ENCODE peak calls at places on chromosomes 4 and X, in nine cellular contexts. One of them, this sample, is unnamed. For H3K4me1 and H3K9me3, the result is how much of the 10 kb centered on the place peaks cover.

GRCh38 chr4:79042079-79042674 is 102.9 kb upstream of the PAQR3 start:
- DNase-seq in heart left ventricle: no peak
- DNase-seq in left ventricle myocardium inferior: no peak
- DNase-seq in CD8-positive, alpha-beta T cell: no peak
- DNase-seq in OCI-LY7: peak
- DNase-seq in Karpas-422: peak
- DNase-seq in aorta: no peak
- DNase-seq in naive thymus-derived CD4-positive, alpha-beta T cell: no peak
- DNase-seq in IMR-90: peak
- DNase-seq in this sample: no peak

GRCh38 chrX:67780694-67781109 is 236.9 kb downstream of the AR start:
- DNase-seq in heart left ventricle: peak
- DNase-seq in left ventricle myocardium inferior: peak
- DNase-seq in CD8-positive, alpha-beta T cell: no peak
- DNase-seq in OCI-LY7: no peak
- DNase-seq in Karpas-422: no peak
- DNase-seq in aorta: peak
- DNase-seq in naive thymus-derived CD4-positive, alpha-beta T cell: no peak
- DNase-seq in IMR-90: peak
- DNase-seq in this sample: peak

GRCh38 chr4:174847801-174848427 is 18.9 kb upstream of the GLRA3 start:
- DNase-seq in heart left ventricle: no peak
- DNase-seq in left ventricle myocardium inferior: no peak
- DNase-seq in CD8-positive, alpha-beta T cell: no peak
- DNase-seq in OCI-LY7: no peak
- DNase-seq in Karpas-422: no peak
- DNase-seq in aorta: no peak
- DNase-seq in naive thymus-derived CD4-positive, alpha-beta T cell: no peak
- DNase-seq in IMR-90: no peak
- DNase-seq in this sample: no peak

GRCh38 chr4:36533944-36534343 is 252.5 kb downstream of the DTHD1 start:
- DNase-seq in heart left ventricle: no peak
- DNase-seq in left ventricle myocardium inferior: no peak
- DNase-seq in CD8-positive, alpha-beta T cell: no peak
- DNase-seq in OCI-LY7: no peak
- DNase-seq in Karpas-422: no peak
- DNase-seq in aorta: no peak
- DNase-seq in naive thymus-derived CD4-positive, alpha-beta T cell: no peak
- DNase-seq in IMR-90: no peak
- DNase-seq in this sample: no peak

GRCh38 chr4:156754832-156755570 is 216.6 kb downstream of the PDGFC start:
- DNase-seq in heart left ventricle: no peak
- DNase-seq in left ventricle myocardium inferior: no peak
- DNase-seq in CD8-positive, alpha-beta T cell: no peak
- DNase-seq in OCI-LY7: no peak
- DNase-seq in Karpas-422: no peak
- DNase-seq in aorta: no peak
- DNase-seq in naive thymus-derived CD4-positive, alpha-beta T cell: no peak
- DNase-seq in IMR-90: no peak
- DNase-seq in this sample: no peak

GRCh38 chr4:114864060-114864459 is 249.4 kb downstream of the NDST4 start:
- DNase-seq in heart left ventricle: no peak
- DNase-seq in left ventricle myocardium inferior: no peak
- DNase-seq in CD8-positive, alpha-beta T cell: no peak
- DNase-seq in OCI-LY7: no peak
- DNase-seq in Karpas-422: no peak
- DNase-seq in aorta: no peak
- DNase-seq in naive thymus-derived CD4-positive, alpha-beta T cell: no peak
- DNase-seq in IMR-90: no peak
- DNase-seq in this sample: no peak

GRCh38 chr4:183960021-183960420 is 54.9 kb downstream of the STOX2 start:
- DNase-seq in heart left ventricle: peak
- DNase-seq in left ventricle myocardium inferior: peak
- DNase-seq in CD8-positive, alpha-beta T cell: no peak
- DNase-seq in OCI-LY7: no peak
- DNase-seq in Karpas-422: no peak
- DNase-seq in aorta: no peak
- DNase-seq in naive thymus-derived CD4-positive, alpha-beta T cell: no peak
- DNase-seq in IMR-90: peak
- DNase-seq in this sample: peak

GRCh38 chr4:65669008-65669971 is 999 bp downstream of the EPHA5 start:
- DNase-seq in heart left ventricle: no peak
- DNase-seq in left ventricle myocardium inferior: no peak
- DNase-seq in CD8-positive, alpha-beta T cell: no peak
- DNase-seq in OCI-LY7: no peak
- DNase-seq in Karpas-422: no peak
- DNase-seq in aorta: peak
- DNase-seq in naive thymus-derived CD4-positive, alpha-beta T cell: no peak
- DNase-seq in IMR-90: no peak
- DNase-seq in this sample: no peak

GRCh38 chrX:101658661-101659477 is 781 bp downstream of the ARMCX2 start:
- DNase-seq in heart left ventricle: peak
- DNase-seq in left ventricle myocardium inferior: peak
- DNase-seq in CD8-positive, alpha-beta T cell: peak
- DNase-seq in OCI-LY7: no peak
- DNase-seq in Karpas-422: no peak
- DNase-seq in aorta: peak
- DNase-seq in naive thymus-derived CD4-positive, alpha-beta T cell: peak
- DNase-seq in IMR-90: peak
- DNase-seq in this sample: peak

GRCh38 chr4:25722964-25723363 is 67.3 kb downstream of the SLC34A2 start:
- DNase-seq in heart left ventricle: no peak
- DNase-seq in left ventricle myocardium inferior: no peak
- DNase-seq in CD8-positive, alpha-beta T cell: no peak
- DNase-seq in OCI-LY7: no peak
- DNase-seq in Karpas-422: no peak
- DNase-seq in aorta: no peak
- DNase-seq in naive thymus-derived CD4-positive, alpha-beta T cell: no peak
- DNase-seq in IMR-90: no peak
- DNase-seq in this sample: no peak

GRCh38 chr4:17597517-17597916 is 16.9 kb upstream of the MED28 start:
- DNase-seq in heart left ventricle: no peak
- DNase-seq in left ventricle myocardium inferior: no peak
- DNase-seq in CD8-positive, alpha-beta T cell: no peak
- DNase-seq in OCI-LY7: no peak
- DNase-seq in Karpas-422: no peak
- DNase-seq in aorta: no peak
- DNase-seq in naive thymus-derived CD4-positive, alpha-beta T cell: no peak
- DNase-seq in IMR-90: peak
- DNase-seq in this sample: no peak

GRCh38 chr4:10482913-10483312 is 25.7 kb upstream of the ZNF518B start:
- DNase-seq in heart left ventricle: no peak
- DNase-seq in left ventricle myocardium inferior: no peak
- DNase-seq in CD8-positive, alpha-beta T cell: no peak
- DNase-seq in OCI-LY7: no peak
- DNase-seq in Karpas-422: no peak
- DNase-seq in aorta: no peak
- DNase-seq in naive thymus-derived CD4-positive, alpha-beta T cell: no peak
- DNase-seq in IMR-90: no peak
- DNase-seq in this sample: no peak

GRCh38 chr4:150343796-150344195 is 238.2 kb upstream of the MAB21L2 start:
- DNase-seq in heart left ventricle: no peak
- DNase-seq in left ventricle myocardium inferior: no peak
- DNase-seq in CD8-positive, alpha-beta T cell: no peak
- DNase-seq in OCI-LY7: no peak
- DNase-seq in Karpas-422: no peak
- DNase-seq in aorta: no peak
- DNase-seq in naive thymus-derived CD4-positive, alpha-beta T cell: no peak
- DNase-seq in IMR-90: no peak
- DNase-seq in this sample: no peak

GRCh38 chr4:2934077-2934812 is 29.0 kb downstream of the NOP14 start:
- DNase-seq in heart left ventricle: peak
- DNase-seq in left ventricle myocardium inferior: peak
- DNase-seq in CD8-positive, alpha-beta T cell: no peak
- DNase-seq in OCI-LY7: peak
- DNase-seq in Karpas-422: peak
- DNase-seq in aorta: peak
- DNase-seq in naive thymus-derived CD4-positive, alpha-beta T cell: peak
- DNase-seq in IMR-90: peak
- DNase-seq in this sample: peak

GRCh38 chrX:134544614-134545255 is 84.8 kb downstream of the HPRT1 start:
- DNase-seq in heart left ventricle: no peak
- DNase-seq in left ventricle myocardium inferior: no peak
- DNase-seq in CD8-positive, alpha-beta T cell: no peak
- DNase-seq in OCI-LY7: no peak
- DNase-seq in Karpas-422: no peak
- DNase-seq in aorta: no peak
- DNase-seq in naive thymus-derived CD4-positive, alpha-beta T cell: no peak
- DNase-seq in IMR-90: no peak
- DNase-seq in this sample: no peak

GRCh38 chrX:15512401-15512965 is 11.9 kb downstream of the BMX start:
- DNase-seq in heart left ventricle: no peak
- DNase-seq in left ventricle myocardium inferior: no peak
- DNase-seq in CD8-positive, alpha-beta T cell: no peak
- DNase-seq in OCI-LY7: no peak
- DNase-seq in Karpas-422: peak
- DNase-seq in aorta: no peak
- DNase-seq in naive thymus-derived CD4-positive, alpha-beta T cell: no peak
- DNase-seq in IMR-90: peak
- DNase-seq in this sample: no peak

GRCh38 chrX:71103110-71103983 is 3.2 kb downstream of the CXorf65 start:
- DNase-seq in heart left ventricle: no peak
- DNase-seq in left ventricle myocardium inferior: no peak
- DNase-seq in CD8-positive, alpha-beta T cell: no peak
- DNase-seq in OCI-LY7: peak
- DNase-seq in Karpas-422: no peak
- DNase-seq in aorta: no peak
- DNase-seq in naive thymus-derived CD4-positive, alpha-beta T cell: peak
- DNase-seq in IMR-90: no peak
- DNase-seq in this sample: no peak
- H3K4me1 ChIP-seq in heart left ventricle: under half
- H3K4me1 ChIP-seq in left ventricle myocardium inferior: under half
- H3K4me1 ChIP-seq in CD8-positive, alpha-beta T cell: half or more
- H3K4me1 ChIP-seq in OCI-LY7: under half
- H3K4me1 ChIP-seq in Karpas-422: under half
- H3K4me1 ChIP-seq in aorta: under half
- H3K4me1 ChIP-seq in naive thymus-derived CD4-positive, alpha-beta T cell: half or more
- H3K4me1 ChIP-seq in IMR-90: under half
- H3K4me1 ChIP-seq in this sample: under half

GRCh38 chr4:71872221-71872620 is 88.3 kb upstream of the GC start:
- DNase-seq in heart left ventricle: no peak
- DNase-seq in left ventricle myocardium inferior: no peak
- DNase-seq in CD8-positive, alpha-beta T cell: no peak
- DNase-seq in OCI-LY7: no peak
- DNase-seq in Karpas-422: no peak
- DNase-seq in aorta: no peak
- DNase-seq in naive thymus-derived CD4-positive, alpha-beta T cell: no peak
- DNase-seq in IMR-90: no peak
- DNase-seq in this sample: no peak
- H3K9me3 ChIP-seq in heart left ventricle: under half
- H3K9me3 ChIP-seq in left ventricle myocardium inferior: under half
- H3K9me3 ChIP-seq in CD8-positive, alpha-beta T cell: under half
- H3K9me3 ChIP-seq in OCI-LY7: under half
- H3K9me3 ChIP-seq in Karpas-422: under half
- H3K9me3 ChIP-seq in aorta: under half
- H3K9me3 ChIP-seq in naive thymus-derived CD4-positive, alpha-beta T cell: under half
- H3K9me3 ChIP-seq in IMR-90: under half
- H3K9me3 ChIP-seq in this sample: under half

GRCh38 chr4:55756208-55756607 is 63.4 kb upstream of the EXOC1L start:
- DNase-seq in heart left ventricle: no peak
- DNase-seq in left ventricle myocardium inferior: no peak
- DNase-seq in CD8-positive, alpha-beta T cell: no peak
- DNase-seq in OCI-LY7: no peak
- DNase-seq in Karpas-422: no peak
- DNase-seq in aorta: no peak
- DNase-seq in naive thymus-derived CD4-positive, alpha-beta T cell: no peak
- DNase-seq in IMR-90: no peak
- DNase-seq in this sample: no peak
- H3K4me1 ChIP-seq in heart left ventricle: under half
- H3K4me1 ChIP-seq in left ventricle myocardium inferior: under half
- H3K4me1 ChIP-seq in CD8-positive, alpha-beta T cell: under half
- H3K4me1 ChIP-seq in OCI-LY7: under half
- H3K4me1 ChIP-seq in Karpas-422: under half
- H3K4me1 ChIP-seq in aorta: under half
- H3K4me1 ChIP-seq in naive thymus-derived CD4-positive, alpha-beta T cell: under half
- H3K4me1 ChIP-seq in IMR-90: under half
- H3K4me1 ChIP-seq in this sample: under half

DNA sequence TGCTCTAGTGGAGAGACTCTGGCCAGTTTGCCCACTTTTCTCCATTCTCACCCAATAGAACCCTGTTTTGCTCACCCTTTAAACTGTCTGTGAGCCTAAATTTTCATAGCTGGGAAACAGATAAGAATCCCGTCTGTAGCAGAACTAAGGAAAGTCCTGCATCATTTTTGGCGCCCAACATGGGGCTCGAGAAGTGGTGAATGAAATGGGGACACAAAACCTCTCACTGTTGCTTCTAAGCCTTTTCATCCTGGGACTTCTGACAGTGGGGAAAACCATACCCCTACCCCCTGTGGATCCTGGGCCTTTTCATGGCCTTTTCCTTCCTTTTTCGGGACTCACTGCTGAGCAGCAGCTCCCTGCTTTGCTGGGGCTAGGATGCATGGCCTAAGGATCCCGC is 189.9 kb downstream of the INPP4B start:
- DNase-seq in heart left ventricle: no peak
- DNase-seq in left ventricle myocardium inferior: no peak
- DNase-seq in CD8-positive, alpha-beta T cell: no peak
- DNase-seq in OCI-LY7: peak
- DNase-seq in Karpas-422: peak
- DNase-seq in aorta: no peak
- DNase-seq in naive thymus-derived CD4-positive, alpha-beta T cell: peak
- DNase-seq in IMR-90: no peak
- DNase-seq in this sample: no peak
- H3K9me3 ChIP-seq in heart left ventricle: under half
- H3K9me3 ChIP-seq in left ventricle myocardium inferior: half or more
- H3K9me3 ChIP-seq in CD8-positive, alpha-beta T cell: under half
- H3K9me3 ChIP-seq in OCI-LY7: under half
- H3K9me3 ChIP-seq in Karpas-422: under half
- H3K9me3 ChIP-seq in aorta: under half
- H3K9me3 ChIP-seq in naive thymus-derived CD4-positive, alpha-beta T cell: under half
- H3K9me3 ChIP-seq in IMR-90: under half
- H3K9me3 ChIP-seq in this sample: under half

GRCh38 chr4:52651993-52652672 is 7.0 kb downstream of the USP46 start:
- DNase-seq in heart left ventricle: no peak
- DNase-seq in left ventricle myocardium inferior: no peak
- DNase-seq in CD8-positive, alpha-beta T cell: no peak
- DNase-seq in OCI-LY7: no peak
- DNase-seq in Karpas-422: no peak
- DNase-seq in aorta: no peak
- DNase-seq in naive thymus-derived CD4-positive, alpha-beta T cell: no peak
- DNase-seq in IMR-90: peak
- DNase-seq in this sample: no peak
- H3K4me1 ChIP-seq in heart left ventricle: under half
- H3K4me1 ChIP-seq in left ventricle myocardium inferior: half or more
- H3K4me1 ChIP-seq in CD8-positive, alpha-beta T cell: under half
- H3K4me1 ChIP-seq in OCI-LY7: under half
- H3K4me1 ChIP-seq in Karpas-422: under half
- H3K4me1 ChIP-seq in aorta: under half
- H3K4me1 ChIP-seq in naive thymus-derived CD4-positive, alpha-beta T cell: under half
- H3K4me1 ChIP-seq in IMR-90: under half
- H3K4me1 ChIP-seq in this sample: half or more